ENCODE peak calls at places on chromosomes 2 and 18, in seven cellular contexts. U is RCC 7860; P is T1000; K is stimulated activated CD4-positive, alpha-beta T cell treated with anti-CD3 and anti-CD28 coated beads, Interleukin-15, amount 100 ng/mL, for 1 hour; M is HuH-7; A is glomerular endothelial cell; C is foreskin fibroblast. O is an unnamed sample.

GRCh38 chr2:229835601-229836283 is 86.1 kb downstream of the TRIP12 start:
- DNase-seq in U (no peak), P (no peak), K (no peak), M (no peak), A (no peak), C (peak), O (no peak)

GRCh38 chr2:88765154-88765948 is 73.9 kb downstream of the RPIA start:
- DNase-seq in U (no peak), P (no peak), K (peak), M (no peak), A (no peak), C (peak), O (no peak)

GRCh38 chr2:209519271-209519670 is 95.4 kb downstream of the MAP2 start:
- DNase-seq in U (no peak), P (no peak), K (no peak), M (no peak), A (no peak), C (no peak), O (no peak)

GRCh38 chr18:45722899-45723298 is 1.1 kb upstream of the SLC14A1 start:
- DNase-seq in U (peak), P (peak), K (peak), M (peak), A (peak), C (peak), O (peak)

GRCh38 chr2:117058366-117058765 is 756.1 kb upstream of the DDX18 start:
- DNase-seq in U (no peak), P (no peak), K (no peak), M (no peak), A (no peak), C (no peak), O (no peak)

GRCh38 chr2:42652086-42652485 is 83.7 kb downstream of the MTA3 start:
- DNase-seq in U (no peak), P (no peak), K (no peak), M (no peak), A (no peak), C (no peak), O (no peak)

GRCh38 chr2:40202798-40203400 is 249.0 kb downstream of the SLC8A1 start:
- DNase-seq in U (no peak), P (no peak), K (no peak), M (no peak), A (no peak), C (peak), O (no peak)

GRCh38 chr2:121530210-121530562 is 494 bp upstream of the RNU4ATAC start:
- DNase-seq in U (peak), P (peak), K (no peak), M (peak), A (no peak), C (peak), O (no peak)

GRCh38 chr2:1874950-1875349 is 130.6 kb upstream of the PXDN start:
- DNase-seq in U (no peak), P (no peak), K (no peak), M (no peak), A (no peak), C (no peak), O (no peak)

GRCh38 chr2:64391459-64391858 is 62.5 kb upstream of the LGALSL start:
- DNase-seq in U (peak), P (no peak), K (no peak), M (no peak), A (no peak), C (no peak), O (no peak)

GRCh38 chr2:47058061-47058931 is 96.8 kb downstream of the STPG4 start:
- DNase-seq in U (no peak), P (no peak), K (no peak), M (peak), A (no peak), C (peak), O (no peak)

GRCh38 chr2:166156985-166157490 is 29.2 kb upstream of the SCN1A start:
- DNase-seq in U (no peak), P (no peak), K (no peak), M (no peak), A (no peak), C (no peak), O (no peak)

GRCh38 chr2:127661072-127661618 is 14.2 kb downstream of the LIMS2 start:
- DNase-seq in U (no peak), P (no peak), K (no peak), M (no peak), A (no peak), C (no peak), O (no peak)

GRCh38 chr2:105521176-105521575 is 122.3 kb upstream of the FHL2 start:
- DNase-seq in U (peak), P (no peak), K (no peak), M (no peak), A (no peak), C (peak), O (peak)

GRCh38 chr2:96157649-96158553 is 12.7 kb upstream of the DUSP2 start:
- DNase-seq in U (no peak), P (no peak), K (peak), M (no peak), A (no peak), C (no peak), O (no peak)

GRCh38 chr2:73069041-73069854 is 2.3 kb downstream of the SFXN5 start:
- DNase-seq in U (no peak), P (no peak), K (no peak), M (peak), A (no peak), C (peak), O (no peak)

GRCh38 chr18:39415471-39415870 is 1849.9 kb upstream of the CELF4 start:
- DNase-seq in U (no peak), P (no peak), K (no peak), M (no peak), A (no peak), C (no peak), O (no peak)